ENCODE peak calls at places on chromosomes 5 and 9, in six cellular contexts. J, X, L, V, S and A are unnamed samples.

GRCh38 chr9:126303488-126303887 is 23.1 kb upstream of the MVB12B start:
- DNase-seq in S (no peak), J (no peak), V (no peak), L (no peak), X (no peak), A (peak)

GRCh38 chr5:65815156-65815555 is 93.2 kb downstream of the NLN start:
- DNase-seq in J (no peak), L (no peak), S (no peak), X (no peak), V (no peak), A (no peak)

GRCh38 chr5:132003170-132003744 is 8.2 kb downstream of the ACSL6 start:
- DNase-seq in V (peak), J (no peak), L (peak), S (no peak), X (no peak), A (peak)

GRCh38 chr9:125750656-125751035 is 3.5 kb downstream of the PBX3 start:
- DNase-seq in S (no peak), L (no peak), J (no peak), X (no peak), V (no peak), A (no peak)

GRCh38 chr9:1173211-1173610 is 123.1 kb downstream of the DMRT2 start:
- DNase-seq in J (no peak), X (no peak), S (no peak), V (no peak), L (no peak), A (peak)

GRCh38 chr5:38743562-38743961 is 102.2 kb upstream of the OSMR start:
- DNase-seq in L (no peak), V (no peak), S (no peak), J (no peak), X (no peak), A (no peak)

GRCh38 chr5:66818304-66818934 is 222.2 kb downstream of the MAST4 start:
- DNase-seq in L (no peak), V (no peak), X (no peak), J (no peak), S (no peak), A (no peak)

GRCh38 chr9:123322771-123323481 is 33.1 kb upstream of the CRB2 start:
- DNase-seq in X (no peak), L (no peak), J (no peak), S (no peak), V (no peak), A (no peak)

GRCh38 chr9:109699019-109699418 is 81.0 kb upstream of the PALM2AKAP2 start:
- DNase-seq in V (no peak), S (no peak), X (no peak), J (no peak), L (no peak), A (no peak)

GRCh38 chr5:148011407-148012124 is 52.2 kb upstream of the SPINK5 start:
- DNase-seq in S (no peak), J (no peak), L (no peak), X (no peak), V (peak), A (no peak)

GRCh38 chr5:11234501-11234911 is 473.5 kb upstream of the DAP start:
- DNase-seq in L (no peak), V (no peak), J (no peak), X (no peak), S (no peak), A (no peak)

GRCh38 chr5:35029333-35029732 is 18.4 kb downstream of the AGXT2 start:
- DNase-seq in S (no peak), V (peak), J (no peak), X (no peak), L (no peak), A (no peak)

GRCh38 chr5:147901555-147901954 is 4.8 kb downstream of the C5orf46 start:
- DNase-seq in J (peak), L (no peak), V (peak), X (no peak), S (no peak), A (no peak)

GRCh38 chr5:154679501-154679900 is 75.7 kb upstream of the LARP1 start:
- DNase-seq in V (no peak), J (no peak), S (no peak), L (no peak), X (no peak), A (no peak)

GRCh38 chr5:96476654-96477053 is 43.6 kb upstream of the PCSK1 start:
- DNase-seq in L (no peak), J (no peak), V (peak), X (no peak), S (no peak), A (no peak)

GRCh38 chr9:128245293-128246151 is 30.3 kb downstream of the GOLGA2 start:
- DNase-seq in J (no peak), V (peak), X (no peak), S (no peak), L (no peak), A (peak)

GRCh38 chr5:146607663-146608315 is 91.8 kb upstream of the GPR151 start:
- DNase-seq in L (no peak), X (no peak), S (no peak), J (no peak), V (no peak), A (no peak)

GRCh38 chr9:93670208-93671029 is 94.0 kb downstream of the PHF2 start:
- DNase-seq in L (no peak), S (no peak), X (no peak), J (no peak), V (peak), A (no peak)

GRCh38 chr5:40124367-40124766 is 555.3 kb upstream of the PTGER4 start:
- DNase-seq in X (no peak), J (peak), V (no peak), S (no peak), L (no peak), A (no peak)

GRCh38 chr9:130262771-130263170 is 2.8 kb upstream of the HMCN2 start:
- DNase-seq in L (no peak), S (no peak), J (no peak), V (no peak), X (no peak), A (no peak)

GRCh38 chr5:65150599-65150998 is 331.1 kb downstream of the ADAMTS6 start:
- DNase-seq in V (peak), X (no peak), J (no peak), L (no peak), S (no peak), A (no peak)

GRCh38 chr9:38311382-38312270 is 80.9 kb upstream of the ALDH1B1 start:
- DNase-seq in V (no peak), J (no peak), L (no peak), X (no peak), S (no peak), A (peak)

GRCh38 chr9:88922091-88922490 is 69.2 kb upstream of the S1PR3 start:
- DNase-seq in V (no peak), L (no peak), J (no peak), S (peak), X (no peak), A (no peak)

GRCh38 chr5:6377582-6378127 is 692 bp downstream of the MED10 start:
- DNase-seq in J (peak), S (no peak), X (no peak), V (no peak), L (no peak), A (peak)

GRCh38 chr9:132210472-132211145 is 48.8 kb downstream of the NTNG2 start:
- DNase-seq in L (no peak), S (no peak), J (no peak), X (no peak), V (peak), A (no peak)

GRCh38 chr5:140694276-140694675 is 3.0 kb downstream of the HARS2 start:
- DNase-seq in S (no peak), X (no peak), L (no peak), V (peak), J (no peak), A (no peak)

GRCh38 chr9:4507306-4507705 is 17.0 kb downstream of the SLC1A1 start:
- DNase-seq in X (no peak), V (peak), S (no peak), L (no peak), J (no peak), A (no peak)

GRCh38 chr9:93187047-93187446 is 3.1 kb downstream of the WNK2 start:
- DNase-seq in V (no peak), S (no peak), L (no peak), X (no peak), J (no peak), A (no peak)

GRCh38 chr9:129351058-129351641 is 173.1 kb upstream of the IER5L start:
- DNase-seq in S (no peak), L (peak), V (no peak), X (no peak), J (no peak), A (no peak)

GRCh38 chr5:52469835-52470234 is 317.9 kb upstream of the ITGA1 start:
- DNase-seq in J (no peak), S (no peak), X (no peak), L (no peak), V (no peak), A (no peak)
- TF ChIP-seq BHLHE40 in J (no peak), S (no peak), X (no peak), L (no peak), V (no peak), A (no peak)

DNA sequence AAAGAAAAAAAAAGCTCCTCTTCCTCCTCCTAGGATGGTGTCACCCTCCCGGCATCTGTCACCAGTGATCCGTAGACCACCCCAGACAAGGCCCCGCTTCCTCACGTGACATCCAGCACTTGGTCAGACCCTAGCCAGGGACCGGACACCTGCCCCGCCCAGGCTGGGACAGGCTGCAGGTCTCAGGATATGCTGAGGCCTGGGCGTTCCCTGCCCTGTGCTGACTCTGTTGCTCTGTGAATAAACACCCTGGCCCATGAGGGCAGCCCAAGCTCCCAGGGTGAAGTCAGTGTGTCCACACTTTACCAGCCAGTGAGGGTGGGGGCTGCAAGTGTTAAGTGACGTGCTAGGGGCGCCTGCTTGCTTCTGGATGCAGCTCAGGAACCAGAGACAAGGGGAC is 5.6 kb downstream of the EDF1 start:
- DNase-seq in J (no peak), L (no peak), X (no peak), V (no peak), S (no peak), A (no peak)
- TF ChIP-seq BHLHE40 in J (no peak), L (no peak), X (no peak), V (no peak), S (no peak), A (no peak)

DNA sequence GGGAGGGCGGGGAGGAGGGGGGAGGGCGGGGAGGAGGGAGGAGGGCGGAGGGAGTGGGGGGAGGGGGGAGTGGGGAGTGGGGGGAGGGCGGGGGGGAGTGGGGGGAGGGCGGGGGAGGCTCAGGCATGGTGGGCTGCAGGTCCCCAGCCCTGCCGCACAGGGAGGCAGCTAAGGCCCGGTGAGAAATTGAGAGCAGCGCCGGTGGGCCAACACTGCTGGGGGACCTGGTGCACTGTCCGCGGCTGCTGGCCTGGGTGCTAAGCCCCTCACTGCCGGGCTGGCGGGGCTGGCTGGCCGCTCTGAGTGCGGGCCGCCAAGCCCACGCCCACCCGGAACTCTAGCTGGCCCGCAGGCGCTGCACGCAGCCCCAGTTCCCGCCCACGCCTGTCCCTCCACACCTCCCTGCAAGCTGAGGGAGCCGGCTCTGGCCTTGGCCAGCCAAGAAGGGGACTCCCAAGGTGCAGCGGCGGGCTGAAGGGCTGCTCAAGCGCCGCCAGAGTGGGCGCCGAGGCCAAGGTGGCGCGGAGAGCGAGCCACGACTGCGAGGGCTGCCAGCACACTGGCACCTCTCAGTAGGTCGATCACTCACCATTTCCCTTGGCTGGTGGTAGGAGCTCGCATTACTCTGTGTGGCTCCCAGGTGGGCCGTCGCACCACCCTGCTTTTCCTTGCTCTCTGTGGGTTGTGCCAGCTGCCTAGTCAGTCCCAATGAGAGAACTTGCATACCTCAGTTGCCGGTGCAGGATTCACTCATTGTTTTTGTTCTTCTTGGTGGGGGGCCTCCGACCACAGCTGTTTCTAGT is 160.2 kb downstream of the CNTLN start:
- DNase-seq in X (no peak), J (no peak), L (no peak), V (no peak), S (peak), A (no peak)
- TF ChIP-seq BHLHE40 in X (no peak), J (no peak), L (no peak), V (no peak), S (no peak), A (no peak)

GRCh38 chr5:153573326-153574033 is 83.0 kb downstream of the GRIA1 start:
- DNase-seq in J (no peak), V (no peak), L (no peak), X (no peak), S (no peak), A (no peak)
- TF ChIP-seq BHLHE40 in J (no peak), V (no peak), L (no peak), X (no peak), S (no peak), A (no peak)

DNA sequence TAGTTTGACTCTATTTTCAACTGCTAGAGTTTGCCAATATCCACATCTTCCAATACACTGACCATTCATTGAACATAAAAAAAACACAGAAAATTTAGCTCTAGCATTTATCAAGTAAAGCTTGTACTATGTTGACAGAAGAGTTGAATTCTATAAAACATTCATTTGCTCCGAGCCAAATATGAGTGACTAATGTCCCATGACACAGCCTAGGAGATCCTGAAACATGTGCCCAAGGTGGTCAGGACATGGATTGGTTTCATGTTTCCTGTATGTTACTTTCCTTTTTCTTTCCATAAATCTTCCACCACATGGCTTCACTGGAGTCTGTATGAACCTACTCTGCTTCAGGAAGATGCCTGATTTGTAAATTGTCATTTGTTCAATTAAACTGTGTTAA is 122.4 kb upstream of the PRDM9 start:
- DNase-seq in J (no peak), L (no peak), S (no peak), X (no peak), V (no peak), A (no peak)
- TF ChIP-seq BHLHE40 in J (no peak), L (no peak), S (no peak), X (no peak), V (no peak), A (no peak)

GRCh38 chr9:115943591-115944165 is 209.9 kb upstream of the PAPPA start:
- DNase-seq in S (no peak), L (no peak), V (no peak), J (no peak), X (no peak), A (no peak)

GRCh38 chr9:115945009-115945431 is 208.6 kb upstream of the PAPPA start:
- DNase-seq in S (no peak), L (no peak), J (peak), V (peak), X (no peak), A (no peak)

GRCh38 chr9:115941561-115942315 is 211.9 kb upstream of the PAPPA start:
- DNase-seq in X (no peak), L (no peak), V (peak), J (no peak), S (no peak), A (no peak)

GRCh38 chr9:115946530-115946929 is 207.1 kb upstream of the PAPPA start:
- DNase-seq in S (no peak), V (no peak), L (no peak), X (no peak), J (peak), A (peak)

GRCh38 chr9:115944166-115944948 is 209.2 kb upstream of the PAPPA start:
- DNase-seq in X (no peak), J (peak), S (no peak), V (peak), L (no peak), A (peak)
- TF ChIP-seq BHLHE40 in X (no peak), J (peak), S (no peak), V (peak), L (no peak), A (peak)